ENCODE peak calls at places on chromosomes 6 and 20, in six cellular contexts. R is stimulated activated CD8-positive, alpha-beta memory T cell treated with anti-CD3 and anti-CD28 coated beads, Interleukin-15, amount 100 ng/mL, for 24 hours; Q is mammary epithelial cell; D is natural killer cell; M is mesenteric fat pad; N is NCI-H460. Y is an unnamed sample.

GRCh38 chr6:168122011-168122410 is 43.0 kb upstream of the FRMD1 start:
- DNase-seq in N (no peak), M (peak; percentile 79), Q (no peak), D (peak; percentile 1), R (no peak), Y (no peak)

GRCh38 chr6:72589096-72589495 is 32.8 kb upstream of the KCNQ5 start:
- DNase-seq in Q (no peak), D (no peak), M (no peak), R (no peak), N (no peak), Y (no peak)

GRCh38 chr6:158143700-158144099 is 24.4 kb downstream of the SERAC1 start:
- DNase-seq in M (no peak), Q (peak; percentile 19), D (no peak), N (no peak), R (no peak), Y (no peak)

GRCh38 chr20:45991616-45992015 is 17.1 kb upstream of the MMP9 start:
- DNase-seq in Q (no peak), N (no peak), D (no peak), M (no peak), R (no peak), Y (no peak)

GRCh38 chr20:49532285-49532946 is 35.5 kb downstream of the PTGIS start:
- DNase-seq in D (no peak), M (no peak), R (no peak), Q (no peak), N (no peak), Y (no peak)

GRCh38 chr6:16239798-16240123 is 1.4 kb downstream of the GMPR start:
- DNase-seq in N (peak; percentile 50), M (no peak), D (no peak), R (no peak), Q (no peak), Y (no peak)

GRCh38 chr6:151493495-151494234 is at the start of gene CCDC170:
- DNase-seq in N (no peak), R (no peak), D (no peak), M (no peak), Q (no peak), Y (no peak)

GRCh38 chr6:166751051-166751595 is 124.1 kb upstream of the RPS6KA2 start:
- DNase-seq in D (no peak), N (no peak), R (no peak), Q (no peak), M (no peak), Y (peak; percentile 40)

GRCh38 chr20:33163856-33164762 is 3.9 kb upstream of the BPIFA2 start:
- DNase-seq in Q (no peak), M (peak; percentile 53), D (no peak), N (no peak), R (no peak), Y (no peak)

GRCh38 chr6:31585531-31585930 is 546 bp upstream of the LST1 start:
- DNase-seq in M (no peak), R (no peak), D (no peak), N (no peak), Q (no peak), Y (peak; percentile 81)

GRCh38 chr20:24662286-24662685 is 192.9 kb downstream of the SYNDIG1 start:
- DNase-seq in M (no peak), R (no peak), D (no peak), Q (no peak), N (no peak), Y (no peak)

GRCh38 chr6:156350337-156350736 is 426.8 kb upstream of the ARID1B start:
- DNase-seq in R (no peak), Q (no peak), D (no peak), N (no peak), M (no peak), Y (no peak)

GRCh38 chr6:168585441-168585840 is 144.5 kb downstream of the SMOC2 start:
- DNase-seq in N (no peak), M (peak; percentile 22), D (no peak), R (no peak), Q (no peak), Y (no peak)

GRCh38 chr6:145155873-145156782 is 579.2 kb downstream of the EPM2A start:
- DNase-seq in R (no peak), M (no peak), N (no peak), Q (peak; percentile 48), D (no peak), Y (no peak)

GRCh38 chr20:25278636-25279361 is 30.9 kb downstream of the PYGB start:
- DNase-seq in M (peak; percentile 62), D (no peak), R (no peak), Q (no peak), N (no peak), Y (no peak)

GRCh38 chr20:11544029-11544678 is 373.5 kb upstream of the BTBD3 start:
- DNase-seq in N (peak; percentile 72), M (no peak), Q (peak; percentile 79), R (no peak), D (no peak), Y (peak; percentile 53)

GRCh38 chr6:329888-330691 is 37.8 kb downstream of the DUSP22 start:
- DNase-seq in Q (no peak), R (no peak), M (peak; percentile 87), D (no peak), N (peak; percentile 77), Y (no peak)

GRCh38 chr6:45212976-45213375 is 115.2 kb upstream of the RUNX2 start:
- DNase-seq in M (no peak), Q (peak; percentile 2), D (no peak), N (no peak), R (no peak), Y (peak; percentile 55)

GRCh38 chr6:46687619-46688097 is at the start of gene TDRD6:
- DNase-seq in M (no peak), D (no peak), N (no peak), Q (no peak), R (no peak), Y (no peak)

GRCh38 chr6:30818426-30818841 is 65.9 kb upstream of the DDR1 start:
- DNase-seq in R (no peak), Q (peak; percentile 83), M (no peak), N (peak; percentile 58), D (no peak), Y (no peak)

GRCh38 chr6:144362042-144363018 is 77.2 kb downstream of the UTRN start:
- DNase-seq in Q (no peak), N (no peak), R (no peak), D (no peak), M (no peak), Y (no peak)

GRCh38 chr6:157150076-157150475 is 173.2 kb downstream of the TMEM242 start:
- DNase-seq in M (no peak), R (no peak), D (no peak), Q (no peak), N (no peak), Y (no peak)

GRCh38 chr6:149316108-149316727 is 1.3 kb upstream of the TAB2 start:
- DNase-seq in R (no peak), M (no peak), N (no peak), Q (no peak), D (no peak), Y (no peak)

GRCh38 chr6:52909531-52909930 is at the start of gene GSTA3:
- DNase-seq in R (no peak), N (no peak), Q (no peak), D (no peak), M (no peak), Y (no peak)

GRCh38 chr6:131597448-131597847 is 24.4 kb downstream of the ARG1 start:
- DNase-seq in R (no peak), D (no peak), Q (no peak), M (no peak), N (no peak), Y (peak; percentile 17)

GRCh38 chr6:51093899-51094665 is 275.4 kb downstream of the TFAP2B start:
- DNase-seq in Q (no peak), M (no peak), R (no peak), D (no peak), N (no peak), Y (no peak)